ENCODE peak calls at places on chromosomes 12 and 14, in four cellular contexts. I, W, L and K are unnamed samples.
A peak's percentile ranks its signal among the peaks of the same experiment; 100 is the strongest.

GRCh38 chr12:14841761-14842160 is 1.6 kb downstream of the ART4 start:
- DNase-seq in L (peak; percentile 46), I (no peak), W (no peak), K (peak; percentile 67)

GRCh38 chr14:31070431-31070830 is 44.3 kb upstream of the STRN3 start:
- DNase-seq in W (no peak), I (no peak), L (no peak), K (peak; percentile 76)

GRCh38 chr14:59148334-59148900 is 40.0 kb upstream of the DAAM1 start:
- DNase-seq in W (no peak), L (no peak), I (no peak), K (no peak)

GRCh38 chr12:5873341-5873919 is 71.6 kb downstream of the ANO2 start:
- DNase-seq in W (no peak), L (no peak), I (no peak), K (no peak)

GRCh38 chr12:633731-634130 is 29.5 kb downstream of the NINJ2 start:
- DNase-seq in W (no peak), L (no peak), I (no peak), K (no peak)

GRCh38 chr14:91872011-91872476 is 4.7 kb upstream of the TC2N start:
- DNase-seq in I (peak; percentile 43), W (no peak), L (no peak), K (no peak)

GRCh38 chr12:129927316-129927900 is 23.6 kb upstream of the TMEM132D start:
- DNase-seq in W (no peak), I (no peak), L (no peak), K (no peak)

GRCh38 chr14:105944632-105945610 is 418.5 kb downstream of the TMEM121 start:
- DNase-seq in I (peak; percentile 87), L (peak; percentile 38), W (no peak), K (peak; percentile 60)

GRCh38 chr14:35492569-35493014 is 41.4 kb upstream of the INSM2 start:
- DNase-seq in I (no peak), W (no peak), L (no peak), K (no peak)

GRCh38 chr12:123270380-123271181 is 1.1 kb downstream of the CDK2AP1 start:
- DNase-seq in W (peak; percentile 50), I (peak; percentile 50), L (no peak), K (no peak)

GRCh38 chr14:73237786-73238261 is 518 bp downstream of the PAPLN start:
- DNase-seq in I (no peak), W (no peak), L (peak; percentile 48), K (peak; percentile 17)

GRCh38 chr12:100356646-100357223 is at the start of gene SLC17A8:
- DNase-seq in I (no peak), W (no peak), L (no peak), K (no peak)

GRCh38 chr12:84937383-84937782 is 24.8 kb upstream of the SLC6A15 start:
- DNase-seq in W (no peak), I (no peak), L (no peak), K (no peak)

GRCh38 chr12:108399514-108399913 is 60.4 kb upstream of the CMKLR1 start:
- DNase-seq in I (no peak), W (peak; percentile 21), L (no peak), K (no peak)

GRCh38 chr12:91274886-91275285 is 92.3 kb upstream of the DCN start:
- DNase-seq in I (no peak), L (no peak), W (peak; percentile 19), K (no peak)

GRCh38 chr14:44149597-44149996 is 357.5 kb downstream of the FSCB start:
- DNase-seq in W (no peak), L (no peak), I (no peak), K (peak; percentile 50)

GRCh38 chr12:107131832-107132616 is 38.7 kb upstream of the CRY1 start:
- DNase-seq in L (peak; percentile 76), I (peak; percentile 5), W (peak; percentile 19), K (peak; percentile 77)

GRCh38 chr14:32998433-32998832 is 59.8 kb downstream of the NPAS3 start:
- DNase-seq in L (no peak), I (no peak), W (no peak), K (peak; percentile 29)

GRCh38 chr14:60153996-60154395 is 11.2 kb downstream of the DHRS7 start:
- DNase-seq in L (no peak), I (no peak), W (no peak), K (no peak)

GRCh38 chr12:3142386-3142785 is 65.2 kb downstream of the TSPAN9 start:
- DNase-seq in W (no peak), I (no peak), L (no peak), K (no peak)

GRCh38 chr14:88612981-88613380 is 50.1 kb downstream of the ZC3H14 start:
- DNase-seq in L (no peak), I (no peak), W (no peak), K (no peak)

GRCh38 chr12:95674631-95675030 is 115.9 kb downstream of the NTN4 start:
- DNase-seq in I (no peak), W (peak; percentile 5), L (no peak), K (no peak)

GRCh38 chr14:58864751-58865519 is 227.2 kb downstream of the DACT1 start:
- DNase-seq in L (no peak), I (no peak), W (no peak), K (no peak)